ENCODE peak calls at places on chromosomes 3 and 15, in seven cellular contexts. C, Q, H, M, U, J and P are unnamed samples. For H3K27me3, the result is how much of the 10 kb centered on the place peaks cover.

GRCh38 chr3:166444756-166445155 is 607.5 kb upstream of the BCHE start:
- DNase-seq in C (no peak), Q (no peak), H (no peak), M (no peak), U (no peak), J (peak), P (no peak)

GRCh38 chr3:78918361-78919020 is 849.3 kb downstream of the ROBO1 start:
- DNase-seq in C (peak), Q (no peak), H (no peak), M (no peak), U (peak), J (no peak), P (no peak)

GRCh38 chr3:63655519-63655918 is 3.0 kb downstream of the SNTN start:
- DNase-seq in C (peak), Q (no peak), H (no peak), M (no peak), U (peak), J (peak), P (no peak)

GRCh38 chr3:123686254-123686653 is 101.4 kb upstream of the HACD2 start:
- DNase-seq in C (no peak), Q (no peak), H (peak), M (no peak), U (no peak), J (no peak), P (no peak)

GRCh38 chr3:44323341-44323955 is 15.1 kb upstream of the TCAIM start:
- DNase-seq in C (peak), Q (no peak), H (peak), M (peak), U (peak), J (peak), P (peak)

GRCh38 chr3:151871639-151872468 is 1.6 kb upstream of the SUCNR1 start:
- DNase-seq in C (no peak), Q (no peak), H (no peak), M (no peak), U (no peak), J (no peak), P (peak)

GRCh38 chr3:152556731-152557254 is 278.1 kb upstream of the P2RY1 start:
- DNase-seq in C (peak), Q (no peak), H (no peak), M (peak), U (peak), J (peak), P (peak)

GRCh38 chr3:181267312-181267711 is 277.8 kb upstream of the DNAJC19 start:
- DNase-seq in C (no peak), Q (no peak), H (no peak), M (no peak), U (no peak), J (no peak), P (no peak)

DNA sequence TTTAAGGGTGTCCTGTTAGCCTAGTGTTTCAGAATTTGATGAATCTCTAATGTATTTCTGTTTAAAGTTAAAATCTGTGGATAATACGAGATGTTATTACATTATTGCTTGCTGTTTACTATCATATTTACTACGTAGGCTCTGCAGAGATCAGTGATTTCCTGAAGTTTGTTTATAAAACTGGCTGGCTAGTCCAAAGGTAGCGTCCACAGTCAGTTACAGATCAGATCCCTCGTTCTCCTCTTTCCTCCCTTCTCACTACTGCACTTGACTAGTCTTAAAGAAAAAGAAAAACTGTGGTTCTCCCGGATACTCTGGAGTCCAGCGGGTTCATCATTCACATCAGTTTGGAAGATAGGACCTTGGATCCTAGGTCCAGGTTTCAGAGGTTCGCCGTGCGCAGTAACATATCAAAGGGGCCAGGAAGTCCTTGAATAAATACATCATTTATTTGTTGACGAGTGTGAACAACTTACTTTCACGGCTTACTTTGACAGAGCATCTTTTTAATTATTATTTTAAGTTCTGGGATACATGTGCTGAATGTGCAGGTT is 35.9 kb downstream of the ASB7 start:
- DNase-seq in C (no peak), Q (no peak), H (no peak), M (no peak), U (no peak), J (no peak), P (no peak)
- H3K27ac ChIP-seq in C (no peak), Q (no peak), H (no peak), M (no peak), U (no peak), J (no peak), P (no peak)

GRCh38 chr15:67109141-67110034 is 44.0 kb downstream of the SMAD3 start:
- DNase-seq in C (peak), Q (no peak), H (no peak), M (peak), U (peak), J (no peak), P (peak)

GRCh38 chr15:67110400-67110799 is 45.0 kb downstream of the SMAD3 start:
- DNase-seq in C (no peak), Q (no peak), H (no peak), M (no peak), U (no peak), J (no peak), P (no peak)

GRCh38 chr15:67114046-67114445 is 48.6 kb downstream of the SMAD3 start:
- DNase-seq in C (no peak), Q (no peak), H (no peak), M (no peak), U (no peak), J (no peak), P (no peak)

GRCh38 chr15:67108122-67108871 is 42.9 kb downstream of the SMAD3 start:
- DNase-seq in C (no peak), Q (no peak), H (no peak), M (no peak), U (peak), J (no peak), P (no peak)

DNA sequence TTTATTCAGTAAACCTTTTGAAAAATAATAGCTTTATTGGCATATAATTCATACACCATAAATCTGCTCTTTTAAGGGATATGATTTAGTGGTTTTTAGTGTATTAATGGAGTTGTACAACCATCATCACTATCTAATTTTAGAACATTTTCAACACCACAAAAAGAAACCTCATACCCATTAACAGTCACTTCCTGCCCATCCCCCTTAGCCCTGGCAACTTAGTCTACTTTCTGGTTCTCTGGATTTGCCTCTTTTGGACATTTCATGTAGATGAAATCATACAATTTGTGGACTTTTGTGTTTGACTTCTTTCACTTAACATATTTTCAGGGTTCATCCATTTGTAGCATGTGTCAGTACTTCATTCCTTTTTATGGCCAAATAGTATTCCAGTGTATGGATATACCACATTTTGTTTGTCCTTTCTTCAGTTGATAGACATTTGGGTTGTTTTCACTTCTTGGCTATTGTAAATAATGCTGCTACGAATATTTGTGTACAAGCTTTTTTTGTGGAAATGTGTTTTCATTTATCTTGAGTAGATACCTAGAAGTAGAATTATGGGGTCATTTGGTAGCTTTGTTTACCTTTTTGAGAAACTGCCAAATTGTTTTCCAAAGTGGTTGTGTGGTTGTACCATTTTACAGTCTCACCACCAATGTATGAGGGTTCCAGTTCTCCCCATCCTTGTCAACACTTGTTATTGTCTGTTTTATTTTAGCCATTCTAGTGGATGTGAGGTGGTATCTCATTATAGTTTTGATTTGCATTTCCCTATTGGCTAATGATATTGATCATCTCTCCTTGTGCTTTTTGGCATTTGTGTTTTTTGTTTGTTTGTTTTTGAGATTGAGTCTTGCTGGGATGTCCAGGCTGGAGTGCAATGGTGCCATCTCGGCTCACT is 45.8 kb downstream of the SMAD3 start:
- DNase-seq in C (no peak), Q (no peak), H (no peak), M (no peak), U (peak), J (no peak), P (no peak)
- H3K9ac ChIP-seq in C (no peak), Q (no peak), H (no peak), M (no peak), U (no peak), J (no peak), P (no peak)

GRCh38 chr15:74140445-74140761 is 10.0 kb downstream of the ISLR2 start:
- DNase-seq in C (no peak), Q (no peak), H (no peak), M (no peak), U (no peak), J (no peak), P (no peak)

GRCh38 chr15:74138642-74139041 is 8.3 kb downstream of the ISLR2 start:
- DNase-seq in C (no peak), Q (no peak), H (no peak), M (no peak), U (no peak), J (no peak), P (no peak)

GRCh38 chr15:74135041-74135565 is 4.7 kb downstream of the ISLR2 start:
- DNase-seq in C (no peak), Q (no peak), H (no peak), M (no peak), U (no peak), J (no peak), P (no peak)

GRCh38 chr15:74136584-74137543 is 6.5 kb downstream of the ISLR2 start:
- DNase-seq in C (no peak), Q (no peak), H (no peak), M (no peak), U (no peak), J (no peak), P (no peak)

DNA sequence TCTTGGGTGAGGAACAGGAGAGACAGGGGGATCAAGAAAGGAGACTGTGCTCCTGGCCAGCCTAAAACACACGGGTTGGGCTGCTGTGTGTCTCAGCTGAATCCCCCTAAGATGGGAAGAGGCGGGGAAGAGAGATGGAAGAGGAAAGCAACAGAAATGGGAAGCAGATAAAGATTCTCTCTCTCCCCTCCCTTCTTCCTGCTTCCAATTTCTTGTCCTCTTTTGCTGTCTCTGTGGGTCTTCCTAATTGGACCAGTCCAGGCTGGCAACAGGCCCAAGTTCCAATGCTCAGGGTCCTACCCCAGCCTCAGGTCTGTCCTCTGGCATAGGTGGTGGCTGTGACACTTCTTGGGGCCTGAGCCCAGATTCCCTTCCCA is 7.1 kb downstream of the ISLR2 start:
- DNase-seq in C (no peak), Q (no peak), H (no peak), M (no peak), U (no peak), J (no peak), P (no peak)
- H3K27me3 ChIP-seq in C (half or more), Q (under half), H (under half), M (under half), U (under half), J (under half), P (half or more)

GRCh38 chr15:44796508-44796907 is 60.2 kb downstream of the TRIM69 start:
- DNase-seq in C (no peak), Q (no peak), H (no peak), M (no peak), U (no peak), J (no peak), P (no peak)
- H3K27ac ChIP-seq in C (no peak), Q (no peak), H (no peak), M (no peak), U (no peak), J (no peak), P (no peak)

GRCh38 chr15:62962101-62962995 is 80.2 kb upstream of the TPM1 start:
- DNase-seq in C (no peak), Q (no peak), H (no peak), M (no peak), U (no peak), J (no peak), P (no peak)

GRCh38 chr15:62961134-62961533 is 81.4 kb upstream of the TPM1 start:
- DNase-seq in C (no peak), Q (no peak), H (no peak), M (no peak), U (no peak), J (no peak), P (no peak)

GRCh38 chr15:62958944-62959343 is 83.6 kb upstream of the TPM1 start:
- DNase-seq in C (no peak), Q (no peak), H (no peak), M (no peak), U (no peak), J (no peak), P (no peak)

GRCh38 chr15:62957130-62957529 is 85.4 kb upstream of the TPM1 start:
- DNase-seq in C (no peak), Q (no peak), H (no peak), M (no peak), U (no peak), J (peak), P (peak)

DNA sequence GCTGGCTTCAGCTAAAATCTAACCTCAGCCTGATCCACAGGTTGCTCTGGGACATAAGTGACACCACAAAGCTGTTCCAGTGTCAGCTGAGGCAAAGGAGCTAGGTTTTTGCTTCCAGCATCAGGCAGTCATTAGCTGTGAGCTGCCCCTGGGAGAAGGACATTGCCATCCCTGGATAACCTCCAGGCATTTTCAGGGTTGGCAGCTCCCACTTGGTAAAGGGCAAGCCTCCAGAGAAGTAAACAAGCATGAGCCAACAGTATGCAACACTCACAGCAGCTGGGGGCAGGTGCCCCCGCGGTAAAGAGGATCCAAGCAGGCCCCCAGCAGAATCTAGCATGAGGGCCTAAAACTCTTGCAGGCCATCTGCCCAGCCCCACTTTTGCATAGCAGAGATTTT is 84.0 kb upstream of the TPM1 start:
- DNase-seq in C (peak), Q (no peak), H (no peak), M (no peak), U (no peak), J (peak), P (no peak)
- H3K9ac ChIP-seq in C (no peak), Q (no peak), H (no peak), M (no peak), U (no peak), J (no peak), P (no peak)

DNA sequence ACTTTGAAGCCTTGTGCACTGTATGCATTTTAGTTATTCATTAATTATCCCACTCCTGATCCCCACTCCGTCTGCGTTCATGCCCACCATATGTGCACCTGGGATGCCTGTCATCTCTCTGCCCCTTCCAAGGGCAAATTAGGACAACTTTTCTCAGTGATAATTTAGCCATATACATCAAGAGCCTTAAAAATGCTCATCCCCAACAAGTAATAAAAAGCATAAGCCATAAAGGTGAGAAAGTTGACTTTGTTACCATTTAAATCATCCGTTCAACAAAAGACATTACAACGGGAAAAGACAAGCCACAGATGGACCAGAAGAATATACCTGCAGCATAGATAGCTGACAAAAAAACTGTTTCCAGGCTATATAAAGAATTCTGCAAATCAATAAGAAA is 131.4 kb upstream of the LINGO1 start:
- DNase-seq in C (no peak), Q (no peak), H (no peak), M (no peak), U (no peak), J (no peak), P (no peak)
- H3K27me3 ChIP-seq in C (under half), Q (under half), H (under half), M (under half), U (under half), J (under half), P (under half)

DNA sequence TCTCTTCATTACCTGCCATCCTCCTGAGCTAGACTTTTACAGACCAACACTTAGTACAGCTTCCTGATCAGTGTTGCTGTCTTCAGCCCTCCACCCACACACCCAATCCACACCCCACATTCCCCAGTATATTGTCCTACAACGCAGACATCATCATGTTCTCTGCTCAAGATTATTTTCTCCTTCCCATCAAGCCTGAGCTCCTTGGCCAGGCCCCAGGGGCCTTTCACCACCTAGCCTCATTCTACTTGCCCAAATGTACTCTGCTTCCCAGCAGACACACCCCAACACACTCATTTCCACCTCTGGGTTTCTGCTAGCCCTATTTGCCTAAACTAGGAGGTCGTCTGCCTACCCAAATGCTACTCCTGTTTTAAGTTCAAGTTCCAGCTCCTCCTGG is 37.0 kb downstream of the DAPK2 start:
- DNase-seq in C (no peak), Q (no peak), H (no peak), M (no peak), U (no peak), J (no peak), P (no peak)
- H3K27ac ChIP-seq in C (no peak), Q (no peak), H (no peak), M (no peak), U (no peak), J (peak), P (no peak)

GRCh38 chr3:11140713-11141104 is 13.6 kb upstream of the HRH1 start:
- DNase-seq in C (no peak), Q (no peak), H (no peak), M (no peak), U (no peak), J (no peak), P (no peak)

GRCh38 chr3:11138371-11138770 is 15.9 kb upstream of the HRH1 start:
- DNase-seq in C (no peak), Q (no peak), H (no peak), M (no peak), U (no peak), J (no peak), P (no peak)

GRCh38 chr3:11136871-11137626 is 17.2 kb upstream of the HRH1 start:
- DNase-seq in C (peak), Q (peak), H (no peak), M (peak), U (peak), J (peak), P (peak)

GRCh38 chr3:11137627-11137959 is 16.7 kb upstream of the HRH1 start:
- DNase-seq in C (no peak), Q (no peak), H (no peak), M (no peak), U (no peak), J (no peak), P (no peak)

DNA sequence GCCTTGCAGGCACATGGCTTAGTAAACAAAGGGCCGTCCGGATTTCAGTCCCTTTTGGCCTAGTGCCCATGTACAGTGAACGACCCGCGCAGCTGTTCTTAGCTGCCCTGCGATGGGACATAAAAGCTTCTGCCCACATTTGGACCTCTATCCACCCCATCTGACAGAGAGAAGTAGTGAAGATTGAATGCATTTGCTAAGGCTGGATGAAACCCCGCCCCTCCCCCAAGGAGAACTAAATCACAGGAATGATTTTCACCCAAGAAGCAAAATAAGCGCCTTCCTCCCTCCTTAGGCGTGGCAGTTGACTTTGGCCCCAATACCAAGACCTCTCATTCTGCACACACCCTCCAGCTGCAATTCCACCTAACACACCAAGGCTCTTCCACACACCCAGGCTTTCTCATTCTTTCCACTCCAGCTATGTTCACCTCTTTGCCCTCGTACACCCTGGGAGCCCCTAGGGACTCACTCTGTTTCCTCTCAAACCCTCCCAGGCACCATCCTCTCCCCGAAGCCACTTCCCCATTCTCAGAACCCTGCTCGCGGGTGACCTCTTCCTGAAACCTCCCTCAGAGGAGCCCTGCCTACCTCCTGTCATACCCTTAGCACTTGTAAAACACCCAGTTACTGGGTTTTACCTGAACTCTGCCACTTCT is 14.1 kb upstream of the HRH1 start:
- DNase-seq in C (peak), Q (no peak), H (no peak), M (no peak), U (peak), J (peak), P (no peak)
- H3K9ac ChIP-seq in C (no peak), Q (no peak), H (no peak), M (no peak), U (no peak), J (peak), P (no peak)